ENCODE peak calls at places on chromosomes 13 and 19, in six cellular contexts. One of them, this sample, is unnamed.

GRCh38 chr13:99280166-99280565 is 22.0 kb upstream of the GPR18 start:
- DNase-seq in keratinocyte: no peak
- DNase-seq in HFF-Myc: no peak
- DNase-seq in MCF 10A: peak
- DNase-seq in choroid plexus epithelial cell: peak
- DNase-seq in fibroblast of mammary gland: peak
- DNase-seq in this sample: no peak

GRCh38 chr19:48364564-48365363 is 597 bp downstream of the SYNGR4 start:
- DNase-seq in fibroblast of mammary gland: no peak
- DNase-seq in MCF 10A: no peak
- DNase-seq in keratinocyte: no peak
- DNase-seq in choroid plexus epithelial cell: no peak
- DNase-seq in HFF-Myc: no peak
- DNase-seq in this sample: no peak

GRCh38 chr13:90302113-90302512 is 1045.4 kb upstream of the MIR17HG start:
- DNase-seq in MCF 10A: peak
- DNase-seq in fibroblast of mammary gland: peak
- DNase-seq in HFF-Myc: no peak
- DNase-seq in choroid plexus epithelial cell: peak
- DNase-seq in keratinocyte: no peak
- DNase-seq in this sample: no peak

GRCh38 chr13:29541400-29541799 is 54.1 kb downstream of the SLC7A1 start:
- DNase-seq in fibroblast of mammary gland: no peak
- DNase-seq in choroid plexus epithelial cell: no peak
- DNase-seq in HFF-Myc: no peak
- DNase-seq in MCF 10A: no peak
- DNase-seq in keratinocyte: no peak
- DNase-seq in this sample: no peak

GRCh38 chr19:51321799-51322198 is 10.4 kb downstream of the IGLON5 start:
- DNase-seq in HFF-Myc: no peak
- DNase-seq in choroid plexus epithelial cell: no peak
- DNase-seq in MCF 10A: no peak
- DNase-seq in fibroblast of mammary gland: no peak
- DNase-seq in keratinocyte: no peak
- DNase-seq in this sample: no peak

GRCh38 chr13:102012299-102013293 is 389.3 kb downstream of the FGF14 start:
- DNase-seq in choroid plexus epithelial cell: no peak
- DNase-seq in keratinocyte: no peak
- DNase-seq in fibroblast of mammary gland: no peak
- DNase-seq in MCF 10A: no peak
- DNase-seq in HFF-Myc: no peak
- DNase-seq in this sample: no peak

GRCh38 chr19:2494447-2495129 is 18.7 kb downstream of the GADD45B start:
- DNase-seq in MCF 10A: peak
- DNase-seq in fibroblast of mammary gland: peak
- DNase-seq in keratinocyte: no peak
- DNase-seq in choroid plexus epithelial cell: peak
- DNase-seq in HFF-Myc: no peak
- DNase-seq in this sample: peak

GRCh38 chr19:32662186-32662585 is 12.8 kb downstream of the ANKRD27 start:
- DNase-seq in choroid plexus epithelial cell: peak
- DNase-seq in keratinocyte: no peak
- DNase-seq in fibroblast of mammary gland: peak
- DNase-seq in HFF-Myc: no peak
- DNase-seq in MCF 10A: peak
- DNase-seq in this sample: no peak

GRCh38 chr13:98998831-98999634 is 21.2 kb upstream of the DOCK9 start:
- DNase-seq in HFF-Myc: no peak
- DNase-seq in keratinocyte: no peak
- DNase-seq in choroid plexus epithelial cell: peak
- DNase-seq in MCF 10A: no peak
- DNase-seq in fibroblast of mammary gland: peak
- DNase-seq in this sample: no peak

GRCh38 chr19:15577184-15577771 is 37.7 kb upstream of the CYP4F8 start:
- DNase-seq in HFF-Myc: no peak
- DNase-seq in MCF 10A: no peak
- DNase-seq in choroid plexus epithelial cell: no peak
- DNase-seq in fibroblast of mammary gland: no peak
- DNase-seq in keratinocyte: no peak
- DNase-seq in this sample: no peak

GRCh38 chr19:5936308-5936980 is 22.4 kb downstream of the CAPS start:
- DNase-seq in HFF-Myc: no peak
- DNase-seq in choroid plexus epithelial cell: no peak
- DNase-seq in fibroblast of mammary gland: no peak
- DNase-seq in keratinocyte: no peak
- DNase-seq in MCF 10A: no peak
- DNase-seq in this sample: no peak

GRCh38 chr13:20297181-20297580 is 65.1 kb upstream of the GJB6 start:
- DNase-seq in keratinocyte: no peak
- DNase-seq in choroid plexus epithelial cell: no peak
- DNase-seq in MCF 10A: no peak
- DNase-seq in fibroblast of mammary gland: no peak
- DNase-seq in HFF-Myc: no peak
- DNase-seq in this sample: no peak

GRCh38 chr19:53992211-53992610 is 774 bp downstream of the CACNG6 start:
- DNase-seq in fibroblast of mammary gland: no peak
- DNase-seq in HFF-Myc: no peak
- DNase-seq in choroid plexus epithelial cell: no peak
- DNase-seq in MCF 10A: no peak
- DNase-seq in keratinocyte: no peak
- DNase-seq in this sample: peak

GRCh38 chr13:25200783-25201182 is 28.7 kb upstream of the AMER2 start:
- DNase-seq in choroid plexus epithelial cell: peak
- DNase-seq in MCF 10A: no peak
- DNase-seq in fibroblast of mammary gland: no peak
- DNase-seq in keratinocyte: no peak
- DNase-seq in HFF-Myc: no peak
- DNase-seq in this sample: no peak

GRCh38 chr19:47663435-47663910 is 49.7 kb upstream of the EHD2 start:
- DNase-seq in HFF-Myc: peak
- DNase-seq in choroid plexus epithelial cell: peak
- DNase-seq in keratinocyte: no peak
- DNase-seq in fibroblast of mammary gland: peak
- DNase-seq in MCF 10A: peak
- DNase-seq in this sample: no peak

GRCh38 chr19:40523322-40524047 is 53.2 kb upstream of the SHKBP1 start:
- DNase-seq in HFF-Myc: no peak
- DNase-seq in keratinocyte: no peak
- DNase-seq in choroid plexus epithelial cell: peak
- DNase-seq in MCF 10A: peak
- DNase-seq in fibroblast of mammary gland: peak
- DNase-seq in this sample: peak

GRCh38 chr13:113897161-113897560 is 33.3 kb upstream of the GAS6 start:
- DNase-seq in choroid plexus epithelial cell: peak
- DNase-seq in HFF-Myc: peak
- DNase-seq in fibroblast of mammary gland: peak
- DNase-seq in keratinocyte: peak
- DNase-seq in MCF 10A: peak
- DNase-seq in this sample: no peak

GRCh38 chr19:15251749-15252397 is 19.6 kb upstream of the EPHX3 start:
- DNase-seq in fibroblast of mammary gland: peak
- DNase-seq in choroid plexus epithelial cell: peak
- DNase-seq in MCF 10A: peak
- DNase-seq in keratinocyte: no peak
- DNase-seq in HFF-Myc: peak
- DNase-seq in this sample: no peak

GRCh38 chr19:50717026-50717723 is 2.4 kb downstream of the SHANK1 start:
- DNase-seq in HFF-Myc: no peak
- DNase-seq in choroid plexus epithelial cell: no peak
- DNase-seq in keratinocyte: no peak
- DNase-seq in fibroblast of mammary gland: no peak
- DNase-seq in MCF 10A: no peak
- DNase-seq in this sample: no peak

GRCh38 chr19:55544776-55545439 is 435 bp downstream of the SBK3 start:
- DNase-seq in choroid plexus epithelial cell: no peak
- DNase-seq in keratinocyte: no peak
- DNase-seq in MCF 10A: no peak
- DNase-seq in HFF-Myc: no peak
- DNase-seq in fibroblast of mammary gland: no peak
- DNase-seq in this sample: no peak

GRCh38 chr19:58317481-58318072 is 9.2 kb upstream of the ZSCAN22 start:
- DNase-seq in MCF 10A: peak
- DNase-seq in choroid plexus epithelial cell: peak
- DNase-seq in keratinocyte: no peak
- DNase-seq in fibroblast of mammary gland: peak
- DNase-seq in HFF-Myc: peak
- DNase-seq in this sample: no peak

GRCh38 chr13:74839656-74840055 is 642.3 kb downstream of the TBC1D4 start:
- DNase-seq in HFF-Myc: no peak
- DNase-seq in choroid plexus epithelial cell: peak
- DNase-seq in MCF 10A: peak
- DNase-seq in fibroblast of mammary gland: peak
- DNase-seq in keratinocyte: no peak
- DNase-seq in this sample: no peak

GRCh38 chr13:45479661-45480060 is 14.9 kb downstream of the COG3 start:
- DNase-seq in choroid plexus epithelial cell: no peak
- DNase-seq in HFF-Myc: no peak
- DNase-seq in fibroblast of mammary gland: no peak
- DNase-seq in MCF 10A: no peak
- DNase-seq in keratinocyte: no peak
- DNase-seq in this sample: no peak

GRCh38 chr13:71968025-71968424 is 101.0 kb upstream of the DACH1 start:
- DNase-seq in fibroblast of mammary gland: no peak
- DNase-seq in keratinocyte: no peak
- DNase-seq in MCF 10A: no peak
- DNase-seq in choroid plexus epithelial cell: peak
- DNase-seq in HFF-Myc: no peak
- DNase-seq in this sample: no peak

GRCh38 chr19:56133858-56134654 is 7.0 kb upstream of the ZNF444 start:
- DNase-seq in MCF 10A: peak
- DNase-seq in choroid plexus epithelial cell: no peak
- DNase-seq in keratinocyte: no peak
- DNase-seq in fibroblast of mammary gland: peak
- DNase-seq in HFF-Myc: no peak
- DNase-seq in this sample: peak

GRCh38 chr13:110628477-110628793 is 13.1 kb downstream of the NAXD start:
- DNase-seq in fibroblast of mammary gland: peak
- DNase-seq in choroid plexus epithelial cell: peak
- DNase-seq in HFF-Myc: no peak
- DNase-seq in keratinocyte: no peak
- DNase-seq in MCF 10A: no peak
- DNase-seq in this sample: no peak

GRCh38 chr13:110759710-110760109 is 46.2 kb downstream of the ING1 start:
- DNase-seq in keratinocyte: no peak
- DNase-seq in MCF 10A: peak
- DNase-seq in HFF-Myc: no peak
- DNase-seq in fibroblast of mammary gland: peak
- DNase-seq in choroid plexus epithelial cell: peak
- DNase-seq in this sample: no peak

GRCh38 chr19:49417090-49417489 is 6.2 kb downstream of the PTH2 start:
- DNase-seq in HFF-Myc: no peak
- DNase-seq in MCF 10A: no peak
- DNase-seq in choroid plexus epithelial cell: no peak
- DNase-seq in keratinocyte: no peak
- DNase-seq in fibroblast of mammary gland: no peak
- DNase-seq in this sample: peak
- TF ChIP-seq CTCF in HFF-Myc: no peak
- TF ChIP-seq CTCF in MCF 10A: no peak
- TF ChIP-seq CTCF in choroid plexus epithelial cell: no peak
- TF ChIP-seq CTCF in keratinocyte: no peak
- TF ChIP-seq CTCF in fibroblast of mammary gland: no peak
- TF ChIP-seq CTCF in this sample: no peak

GRCh38 chr13:27171830-27172494 is 351 bp upstream of the USP12 start:
- DNase-seq in MCF 10A: peak
- DNase-seq in choroid plexus epithelial cell: peak
- DNase-seq in HFF-Myc: no peak
- DNase-seq in keratinocyte: no peak
- DNase-seq in fibroblast of mammary gland: peak
- DNase-seq in this sample: peak
- TF ChIP-seq CTCF in MCF 10A: no peak
- TF ChIP-seq CTCF in choroid plexus epithelial cell: no peak
- TF ChIP-seq CTCF in HFF-Myc: no peak
- TF ChIP-seq CTCF in keratinocyte: peak
- TF ChIP-seq CTCF in fibroblast of mammary gland: no peak
- TF ChIP-seq CTCF in this sample: no peak

GRCh38 chr13:43357435-43358065 is 334.2 kb downstream of the DNAJC15 start:
- DNase-seq in choroid plexus epithelial cell: no peak
- DNase-seq in keratinocyte: no peak
- DNase-seq in fibroblast of mammary gland: no peak
- DNase-seq in MCF 10A: no peak
- DNase-seq in HFF-Myc: no peak
- DNase-seq in this sample: no peak

GRCh38 chr13:43359536-43359935 is 336.1 kb downstream of the DNAJC15 start:
- DNase-seq in HFF-Myc: no peak
- DNase-seq in keratinocyte: no peak
- DNase-seq in choroid plexus epithelial cell: no peak
- DNase-seq in MCF 10A: no peak
- DNase-seq in fibroblast of mammary gland: no peak
- DNase-seq in this sample: no peak

GRCh38 chr13:43355774-43356173 is 332.4 kb downstream of the DNAJC15 start:
- DNase-seq in keratinocyte: no peak
- DNase-seq in MCF 10A: no peak
- DNase-seq in fibroblast of mammary gland: no peak
- DNase-seq in HFF-Myc: no peak
- DNase-seq in choroid plexus epithelial cell: no peak
- DNase-seq in this sample: no peak

GRCh38 chr13:43354147-43354945 is 331.0 kb downstream of the DNAJC15 start:
- DNase-seq in fibroblast of mammary gland: no peak
- DNase-seq in keratinocyte: no peak
- DNase-seq in choroid plexus epithelial cell: no peak
- DNase-seq in MCF 10A: no peak
- DNase-seq in HFF-Myc: no peak
- DNase-seq in this sample: no peak

GRCh38 chr13:43356566-43356965 is 333.2 kb downstream of the DNAJC15 start:
- DNase-seq in MCF 10A: peak
- DNase-seq in fibroblast of mammary gland: peak
- DNase-seq in keratinocyte: no peak
- DNase-seq in choroid plexus epithelial cell: peak
- DNase-seq in HFF-Myc: no peak
- DNase-seq in this sample: no peak
- TF ChIP-seq CTCF in MCF 10A: no peak
- TF ChIP-seq CTCF in fibroblast of mammary gland: no peak
- TF ChIP-seq CTCF in keratinocyte: no peak
- TF ChIP-seq CTCF in choroid plexus epithelial cell: peak
- TF ChIP-seq CTCF in HFF-Myc: no peak
- TF ChIP-seq CTCF in this sample: no peak

GRCh38 chr13:80086304-80086721 is 254.6 kb downstream of the SPRY2 start:
- DNase-seq in HFF-Myc: no peak
- DNase-seq in choroid plexus epithelial cell: peak
- DNase-seq in keratinocyte: no peak
- DNase-seq in MCF 10A: peak
- DNase-seq in fibroblast of mammary gland: no peak
- DNase-seq in this sample: no peak

GRCh38 chr13:80083516-80084085 is 257.3 kb downstream of the SPRY2 start:
- DNase-seq in MCF 10A: peak
- DNase-seq in choroid plexus epithelial cell: peak
- DNase-seq in HFF-Myc: no peak
- DNase-seq in fibroblast of mammary gland: peak
- DNase-seq in keratinocyte: no peak
- DNase-seq in this sample: no peak

GRCh38 chr13:80083097-80083429 is 257.9 kb downstream of the SPRY2 start:
- DNase-seq in HFF-Myc: no peak
- DNase-seq in choroid plexus epithelial cell: no peak
- DNase-seq in fibroblast of mammary gland: no peak
- DNase-seq in MCF 10A: no peak
- DNase-seq in keratinocyte: no peak
- DNase-seq in this sample: no peak

GRCh38 chr13:80082396-80083096 is 258.4 kb downstream of the SPRY2 start:
- DNase-seq in fibroblast of mammary gland: peak
- DNase-seq in keratinocyte: no peak
- DNase-seq in MCF 10A: peak
- DNase-seq in choroid plexus epithelial cell: peak
- DNase-seq in HFF-Myc: no peak
- DNase-seq in this sample: no peak

GRCh38 chr13:80084086-80084676 is 256.7 kb downstream of the SPRY2 start:
- DNase-seq in HFF-Myc: peak
- DNase-seq in MCF 10A: peak
- DNase-seq in keratinocyte: no peak
- DNase-seq in choroid plexus epithelial cell: peak
- DNase-seq in fibroblast of mammary gland: peak
- DNase-seq in this sample: no peak
- TF ChIP-seq CTCF in HFF-Myc: no peak
- TF ChIP-seq CTCF in MCF 10A: no peak
- TF ChIP-seq CTCF in keratinocyte: no peak
- TF ChIP-seq CTCF in choroid plexus epithelial cell: no peak
- TF ChIP-seq CTCF in fibroblast of mammary gland: no peak
- TF ChIP-seq CTCF in this sample: no peak

This sample was measured in GM20000.